ENCODE peak calls at places on chromosome 18, in ten cellular contexts. N, I, R, P, C, M, L, K, D and F are unnamed samples.

GRCh38 chr18:47204908-47205522 is 28.9 kb upstream of the IER3IP1 start:
- DNase-seq in M (peak), R (no peak), P (no peak), C (no peak), L (no peak), D (no peak), I (peak), N (no peak), K (peak), F (peak)

GRCh38 chr18:59874166-59874565 is 25.6 kb upstream of the PMAIP1 start:
- DNase-seq in C (no peak), N (no peak), R (no peak), D (no peak), K (no peak), L (no peak), I (peak), P (no peak), M (no peak), F (no peak)

GRCh38 chr18:51342815-51343214 is 145.3 kb upstream of the MEX3C start:
- DNase-seq in D (no peak), L (no peak), K (no peak), P (no peak), C (no peak), N (no peak), I (no peak), M (no peak), R (no peak), F (no peak)

GRCh38 chr18:52237551-52237950 is 102.4 kb upstream of the DCC start:
- DNase-seq in D (no peak), R (no peak), L (no peak), P (no peak), K (no peak), N (no peak), I (no peak), M (no peak), C (no peak), F (no peak)

GRCh38 chr18:666177-666576 is 8.7 kb downstream of the TYMS start:
- DNase-seq in M (no peak), I (no peak), D (no peak), N (no peak), K (no peak), R (no peak), L (no peak), C (no peak), P (no peak), F (no peak)

GRCh38 chr18:13614701-13615288 is 111.6 kb downstream of the FAM210A start:
- DNase-seq in L (peak), M (no peak), R (no peak), D (peak), I (no peak), K (peak), C (no peak), N (no peak), P (no peak), F (no peak)

GRCh38 chr18:78993014-78993926 is 13.7 kb downstream of the SALL3 start:
- DNase-seq in N (no peak), P (no peak), I (no peak), L (no peak), C (no peak), R (no peak), M (no peak), K (no peak), D (no peak), F (no peak)

GRCh38 chr18:59546164-59546563 is 151.1 kb downstream of the CCBE1 start:
- DNase-seq in K (no peak), L (no peak), I (no peak), P (no peak), N (no peak), C (no peak), R (no peak), D (no peak), M (no peak), F (no peak)

GRCh38 chr18:75639468-75639831 is 211.9 kb upstream of the SMIM21 start:
- DNase-seq in C (no peak), K (no peak), R (no peak), I (no peak), D (no peak), L (no peak), N (no peak), M (no peak), P (no peak), F (no peak)

GRCh38 chr18:11982981-11983380 is 1.7 kb downstream of the IMPA2 start:
- DNase-seq in R (no peak), D (no peak), I (no peak), C (no peak), N (no peak), K (no peak), P (no peak), M (no peak), L (peak), F (no peak)

GRCh38 chr18:70183441-70183840 is 22.0 kb downstream of the RTTN start:
- DNase-seq in M (no peak), C (no peak), I (no peak), P (no peak), L (no peak), R (no peak), K (no peak), D (no peak), N (no peak), F (no peak)